ENCODE peak calls at places on chromosomes 13 and 19, in five cellular contexts. One of them, this sample, is unnamed.

GRCh38 chr13:23411706-23412105 is 21.8 kb downstream of the SACS start:
- DNase-seq in breast epithelium: no peak
- DNase-seq in IMR-90: no peak
- DNase-seq in fibroblast of lung: no peak
- DNase-seq in ovary: no peak
- DNase-seq in this sample: no peak

GRCh38 chr13:44739120-44739519 is 163.0 kb upstream of the TSC22D1 start:
- DNase-seq in breast epithelium: no peak
- DNase-seq in IMR-90: no peak
- DNase-seq in ovary: no peak
- DNase-seq in fibroblast of lung: no peak
- DNase-seq in this sample: no peak

GRCh38 chr13:20193924-20194631 is 1.3 kb upstream of the GJB2 start:
- DNase-seq in ovary: no peak
- DNase-seq in fibroblast of lung: no peak
- DNase-seq in breast epithelium: no peak
- DNase-seq in IMR-90: no peak
- DNase-seq in this sample: no peak

GRCh38 chr13:107531816-107532215 is 683.5 kb downstream of the LIG4 start:
- DNase-seq in ovary: no peak
- DNase-seq in IMR-90: no peak
- DNase-seq in breast epithelium: no peak
- DNase-seq in fibroblast of lung: no peak
- DNase-seq in this sample: no peak

GRCh38 chr19:55526216-55527196 is 10.4 kb downstream of the SBK2 start:
- DNase-seq in ovary: no peak
- DNase-seq in breast epithelium: peak; percentile 38
- DNase-seq in fibroblast of lung: peak; percentile 84
- DNase-seq in IMR-90: peak; percentile 87
- DNase-seq in this sample: no peak

GRCh38 chr13:94323746-94324408 is 155.6 kb downstream of the DCT start:
- DNase-seq in breast epithelium: no peak
- DNase-seq in ovary: no peak
- DNase-seq in IMR-90: no peak
- DNase-seq in fibroblast of lung: no peak
- DNase-seq in this sample: no peak

GRCh38 chr13:50055454-50055853 is 40.2 kb downstream of the KCNRG start:
- DNase-seq in breast epithelium: no peak
- DNase-seq in ovary: no peak
- DNase-seq in fibroblast of lung: peak; percentile 12
- DNase-seq in IMR-90: no peak
- DNase-seq in this sample: no peak

GRCh38 chr13:94346261-94347019 is 133.0 kb downstream of the DCT start:
- DNase-seq in ovary: no peak
- DNase-seq in fibroblast of lung: no peak
- DNase-seq in IMR-90: no peak
- DNase-seq in breast epithelium: no peak
- DNase-seq in this sample: no peak

GRCh38 chr13:50140742-50141659 is 125.8 kb downstream of the KCNRG start:
- DNase-seq in ovary: no peak
- DNase-seq in IMR-90: no peak
- DNase-seq in breast epithelium: no peak
- DNase-seq in fibroblast of lung: peak; percentile 28
- DNase-seq in this sample: no peak

GRCh38 chr19:8151499-8152035 is 2.2 kb upstream of the FBN3 start:
- DNase-seq in breast epithelium: no peak
- DNase-seq in IMR-90: no peak
- DNase-seq in fibroblast of lung: no peak
- DNase-seq in ovary: no peak
- DNase-seq in this sample: no peak

GRCh38 chr13:97938701-97939475 is 14.6 kb upstream of the IPO5 start:
- DNase-seq in breast epithelium: no peak
- DNase-seq in fibroblast of lung: peak; percentile 19
- DNase-seq in IMR-90: no peak
- DNase-seq in ovary: no peak
- DNase-seq in this sample: no peak

GRCh38 chr13:82565191-82565590 is 1317.1 kb downstream of the SLITRK1 start:
- DNase-seq in breast epithelium: no peak
- DNase-seq in fibroblast of lung: no peak
- DNase-seq in ovary: no peak
- DNase-seq in IMR-90: no peak
- DNase-seq in this sample: no peak

GRCh38 chr19:46689358-46689757 is 27.6 kb downstream of the PRKD2 start:
- DNase-seq in IMR-90: no peak
- DNase-seq in ovary: no peak
- DNase-seq in breast epithelium: no peak
- DNase-seq in fibroblast of lung: no peak
- DNase-seq in this sample: no peak

GRCh38 chr19:52646571-52647222 is 8.5 kb upstream of the ZNF83 start:
- DNase-seq in IMR-90: peak; percentile 29
- DNase-seq in fibroblast of lung: peak; percentile 17
- DNase-seq in breast epithelium: no peak
- DNase-seq in ovary: no peak
- DNase-seq in this sample: no peak

GRCh38 chr19:38183227-38183914 is 40.7 kb downstream of the DPF1 start:
- DNase-seq in IMR-90: no peak
- DNase-seq in ovary: peak; percentile 57
- DNase-seq in fibroblast of lung: peak; percentile 23
- DNase-seq in breast epithelium: no peak
- DNase-seq in this sample: no peak

GRCh38 chr19:40392894-40393517 is 3.0 kb upstream of the HIPK4 start:
- DNase-seq in ovary: no peak
- DNase-seq in IMR-90: no peak
- DNase-seq in breast epithelium: peak; percentile 40
- DNase-seq in fibroblast of lung: no peak
- DNase-seq in this sample: no peak

GRCh38 chr19:14318873-14319272 is 62.4 kb upstream of the ADGRE5 start:
- DNase-seq in fibroblast of lung: no peak
- DNase-seq in breast epithelium: no peak
- DNase-seq in IMR-90: no peak
- DNase-seq in ovary: no peak
- DNase-seq in this sample: no peak

GRCh38 chr19:51078731-51079130 is 4.0 kb downstream of the KLK14 start:
- DNase-seq in breast epithelium: no peak
- DNase-seq in IMR-90: no peak
- DNase-seq in fibroblast of lung: no peak
- DNase-seq in ovary: no peak
- DNase-seq in this sample: no peak

GRCh38 chr19:20103091-20103501 is 25.3 kb downstream of the ZNF90 start:
- DNase-seq in fibroblast of lung: no peak
- DNase-seq in IMR-90: no peak
- DNase-seq in breast epithelium: no peak
- DNase-seq in ovary: no peak
- DNase-seq in this sample: no peak
- H3K4me3 ChIP-seq in fibroblast of lung: no peak overlapping the region
- H3K4me3 ChIP-seq in IMR-90: no peak overlapping the region
- H3K4me3 ChIP-seq in breast epithelium: no peak overlapping the region
- H3K4me3 ChIP-seq in ovary: no peak overlapping the region
- H3K4me3 ChIP-seq in this sample: no peak overlapping the region

GRCh38 chr13:31042501-31043165 is 110.2 kb downstream of the TEX26 start:
- DNase-seq in breast epithelium: no peak
- DNase-seq in fibroblast of lung: no peak
- DNase-seq in ovary: no peak
- DNase-seq in IMR-90: no peak
- DNase-seq in this sample: no peak

GRCh38 chr13:31045621-31046081 is 113.2 kb downstream of the TEX26 start:
- DNase-seq in IMR-90: peak; percentile 97
- DNase-seq in fibroblast of lung: peak; percentile 93
- DNase-seq in ovary: peak; percentile 63
- DNase-seq in breast epithelium: no peak
- DNase-seq in this sample: no peak

GRCh38 chr13:31046711-31047279 is 114.3 kb downstream of the TEX26 start:
- DNase-seq in IMR-90: peak; percentile 68
- DNase-seq in fibroblast of lung: peak; percentile 75
- DNase-seq in ovary: peak; percentile 47
- DNase-seq in breast epithelium: no peak
- DNase-seq in this sample: no peak

GRCh38 chr13:31043891-31044657 is 111.6 kb downstream of the TEX26 start:
- DNase-seq in IMR-90: peak; percentile 81
- DNase-seq in fibroblast of lung: peak; percentile 80
- DNase-seq in ovary: peak; percentile 81
- DNase-seq in breast epithelium: peak; percentile 79
- DNase-seq in this sample: peak; percentile 83

GRCh38 chr13:31044658-31045620 is 112.5 kb downstream of the TEX26 start:
- DNase-seq in fibroblast of lung: no peak
- DNase-seq in IMR-90: no peak
- DNase-seq in breast epithelium: no peak
- DNase-seq in ovary: no peak
- DNase-seq in this sample: no peak
- TF ChIP-seq CTCF in fibroblast of lung: no peak
- TF ChIP-seq CTCF in IMR-90: no peak
- TF ChIP-seq CTCF in breast epithelium: no peak
- TF ChIP-seq CTCF in ovary: no peak
- TF ChIP-seq CTCF in this sample: peak; percentile 1

GRCh38 chr19:13031917-13032623 is 36.8 kb downstream of the NFIX start:
- DNase-seq in ovary: no peak
- DNase-seq in IMR-90: peak; percentile 58
- DNase-seq in fibroblast of lung: peak; percentile 78
- DNase-seq in breast epithelium: no peak
- DNase-seq in this sample: peak; percentile 86

GRCh38 chr19:13033819-13034611 is 38.7 kb downstream of the NFIX start:
- DNase-seq in IMR-90: peak; percentile 45
- DNase-seq in breast epithelium: peak; percentile 77
- DNase-seq in ovary: peak; percentile 83
- DNase-seq in fibroblast of lung: peak; percentile 59
- DNase-seq in this sample: peak; percentile 68

GRCh38 chr19:13032837-13033236 is 37.6 kb downstream of the NFIX start:
- DNase-seq in IMR-90: no peak
- DNase-seq in fibroblast of lung: no peak
- DNase-seq in breast epithelium: no peak
- DNase-seq in ovary: no peak
- DNase-seq in this sample: no peak

GRCh38 chr19:13034636-13035035 is 39.4 kb downstream of the NFIX start:
- DNase-seq in breast epithelium: no peak
- DNase-seq in fibroblast of lung: no peak
- DNase-seq in ovary: no peak
- DNase-seq in IMR-90: no peak
- DNase-seq in this sample: no peak

GRCh38 chr19:13033244-13033643 is 38.0 kb downstream of the NFIX start:
- DNase-seq in fibroblast of lung: no peak
- DNase-seq in breast epithelium: no peak
- DNase-seq in IMR-90: no peak
- DNase-seq in ovary: no peak
- DNase-seq in this sample: no peak
- H3K27ac ChIP-seq in fibroblast of lung: no peak overlapping the region
- H3K27ac ChIP-seq in breast epithelium: peak overlapping the region; percentile 95
- H3K27ac ChIP-seq in IMR-90: no peak overlapping the region
- H3K27ac ChIP-seq in ovary: no peak overlapping the region
- H3K27ac ChIP-seq in this sample: peak overlapping the region; percentile 100

GRCh38 chr19:850979-851335 is 1.1 kb upstream of the ELANE start:
- DNase-seq in breast epithelium: no peak
- DNase-seq in IMR-90: no peak
- DNase-seq in fibroblast of lung: no peak
- DNase-seq in ovary: no peak
- DNase-seq in this sample: no peak
- H3K4me3 ChIP-seq in breast epithelium: no peak overlapping the region
- H3K4me3 ChIP-seq in IMR-90: no peak overlapping the region
- H3K4me3 ChIP-seq in fibroblast of lung: peak overlapping the region; percentile 8
- H3K4me3 ChIP-seq in ovary: no peak overlapping the region
- H3K4me3 ChIP-seq in this sample: no peak overlapping the region

DNA sequence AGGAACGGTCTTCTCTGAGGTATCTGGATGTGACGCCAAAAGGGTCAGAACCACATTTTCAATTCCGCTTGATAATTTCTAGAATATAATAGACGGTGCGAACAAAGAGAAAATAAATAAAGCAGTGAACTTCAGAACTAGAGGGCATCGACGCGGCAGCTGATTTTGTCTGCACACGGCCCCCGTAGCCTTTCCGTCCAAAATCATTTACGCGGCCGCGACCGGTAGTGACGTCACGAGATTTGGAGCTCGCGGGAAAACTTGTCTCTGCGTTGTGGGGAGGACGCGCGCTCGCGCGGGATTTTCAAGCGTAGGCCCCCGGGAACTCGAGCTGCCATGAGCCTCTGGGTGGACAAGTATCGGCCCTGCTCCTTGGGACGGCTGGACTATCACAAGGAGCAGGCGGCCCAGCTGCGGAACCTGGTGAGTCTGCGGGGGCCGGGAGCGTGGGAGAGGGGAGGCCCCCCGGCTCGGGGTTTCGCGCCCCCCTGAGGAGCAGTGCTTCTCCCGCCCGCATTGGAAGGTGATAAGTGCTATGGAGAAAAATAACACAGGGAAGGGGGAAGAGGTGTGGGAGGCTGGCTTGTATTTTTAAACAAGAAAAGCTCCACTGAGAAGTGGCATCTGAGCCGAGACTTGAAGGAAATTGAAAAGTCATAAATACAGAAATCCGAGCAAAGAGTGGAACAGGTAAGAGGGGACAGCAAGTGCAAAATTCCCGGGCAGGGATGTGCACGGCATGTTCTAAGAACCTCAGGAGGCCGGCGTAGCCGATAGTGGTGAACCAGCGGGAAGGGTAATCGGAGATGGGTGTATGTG is at the start of gene RFC3:
- DNase-seq in ovary: peak; percentile 93
- DNase-seq in IMR-90: peak; percentile 95
- DNase-seq in breast epithelium: peak; percentile 87
- DNase-seq in fibroblast of lung: peak; percentile 96
- DNase-seq in this sample: peak; percentile 91
- TF ChIP-seq CTCF in ovary: no peak
- TF ChIP-seq CTCF in IMR-90: no peak
- TF ChIP-seq CTCF in breast epithelium: no peak
- TF ChIP-seq CTCF in fibroblast of lung: no peak
- TF ChIP-seq CTCF in this sample: peak; percentile 28

GRCh38 chr19:5170329-5170745 is 170.3 kb downstream of the PTPRS start:
- DNase-seq in IMR-90: no peak
- DNase-seq in breast epithelium: no peak
- DNase-seq in fibroblast of lung: no peak
- DNase-seq in ovary: no peak
- DNase-seq in this sample: no peak
- H3K27ac ChIP-seq in IMR-90: no peak overlapping the region
- H3K27ac ChIP-seq in breast epithelium: no peak overlapping the region
- H3K27ac ChIP-seq in fibroblast of lung: no peak overlapping the region
- H3K27ac ChIP-seq in ovary: no peak overlapping the region
- H3K27ac ChIP-seq in this sample: no peak overlapping the region